ENCODE peak calls at places on chromosome 19, in six cellular contexts. One of them, this sample, is unnamed.

GRCh38 chr19:1015061-1015781 is 5.7 kb downstream of the TMEM259 start:
- DNase-seq in activated T-helper 2 cell treated with anti-CD3 and anti-CD28 coated beads, Interferon-gamma antibody, Interleukin-2, Interleukin-4, amounts not matched to agents 10 μg/mL and 5 μg/mL and 100 μg/mL, durations not matched to agents 14 hours and 24 hours and 36 hours: no peak
- DNase-seq in stimulated activated CD4-positive, alpha-beta T cell treated with anti-CD3 and anti-CD28 coated beads, Interleukin-1b, Interleukin-23, amount 100 ng/mL, for 24 hours: no peak
- DNase-seq in iPS DF 6.9: no peak
- DNase-seq in uterus: no peak
- DNase-seq in choroid plexus epithelial cell: no peak
- DNase-seq in this sample: no peak

GRCh38 chr19:16888629-16889371 is at the start of gene F2RL3:
- DNase-seq in activated T-helper 2 cell treated with anti-CD3 and anti-CD28 coated beads, Interferon-gamma antibody, Interleukin-2, Interleukin-4, amounts not matched to agents 10 μg/mL and 5 μg/mL and 100 μg/mL, durations not matched to agents 14 hours and 24 hours and 36 hours: no peak
- DNase-seq in choroid plexus epithelial cell: no peak
- DNase-seq in iPS DF 6.9: no peak
- DNase-seq in uterus: peak; percentile 70
- DNase-seq in stimulated activated CD4-positive, alpha-beta T cell treated with anti-CD3 and anti-CD28 coated beads, Interleukin-1b, Interleukin-23, amount 100 ng/mL, for 24 hours: no peak
- DNase-seq in this sample: no peak

GRCh38 chr19:14519860-14520407 is 1.7 kb upstream of the DNAJB1 start:
- DNase-seq in iPS DF 6.9: no peak
- DNase-seq in choroid plexus epithelial cell: no peak
- DNase-seq in stimulated activated CD4-positive, alpha-beta T cell treated with anti-CD3 and anti-CD28 coated beads, Interleukin-1b, Interleukin-23, amount 100 ng/mL, for 24 hours: no peak
- DNase-seq in uterus: no peak
- DNase-seq in activated T-helper 2 cell treated with anti-CD3 and anti-CD28 coated beads, Interferon-gamma antibody, Interleukin-2, Interleukin-4, amounts not matched to agents 10 μg/mL and 5 μg/mL and 100 μg/mL, durations not matched to agents 14 hours and 24 hours and 36 hours: no peak
- DNase-seq in this sample: no peak

GRCh38 chr19:4831351-4832340 is at the start of gene TICAM1:
- DNase-seq in activated T-helper 2 cell treated with anti-CD3 and anti-CD28 coated beads, Interferon-gamma antibody, Interleukin-2, Interleukin-4, amounts not matched to agents 10 μg/mL and 5 μg/mL and 100 μg/mL, durations not matched to agents 14 hours and 24 hours and 36 hours: peak; percentile 75
- DNase-seq in choroid plexus epithelial cell: peak; percentile 56
- DNase-seq in iPS DF 6.9: no peak
- DNase-seq in stimulated activated CD4-positive, alpha-beta T cell treated with anti-CD3 and anti-CD28 coated beads, Interleukin-1b, Interleukin-23, amount 100 ng/mL, for 24 hours: peak; percentile 76
- DNase-seq in uterus: peak; percentile 67
- DNase-seq in this sample: no peak

GRCh38 chr19:54035215-54036178 is 28.2 kb downstream of the VSTM1 start:
- DNase-seq in stimulated activated CD4-positive, alpha-beta T cell treated with anti-CD3 and anti-CD28 coated beads, Interleukin-1b, Interleukin-23, amount 100 ng/mL, for 24 hours: no peak
- DNase-seq in uterus: no peak
- DNase-seq in activated T-helper 2 cell treated with anti-CD3 and anti-CD28 coated beads, Interferon-gamma antibody, Interleukin-2, Interleukin-4, amounts not matched to agents 10 μg/mL and 5 μg/mL and 100 μg/mL, durations not matched to agents 14 hours and 24 hours and 36 hours: no peak
- DNase-seq in choroid plexus epithelial cell: peak; percentile 75
- DNase-seq in iPS DF 6.9: no peak
- DNase-seq in this sample: no peak

GRCh38 chr19:38392707-38393308 is 4.3 kb downstream of the SPRED3 start:
- DNase-seq in choroid plexus epithelial cell: peak; percentile 41
- DNase-seq in stimulated activated CD4-positive, alpha-beta T cell treated with anti-CD3 and anti-CD28 coated beads, Interleukin-1b, Interleukin-23, amount 100 ng/mL, for 24 hours: no peak
- DNase-seq in activated T-helper 2 cell treated with anti-CD3 and anti-CD28 coated beads, Interferon-gamma antibody, Interleukin-2, Interleukin-4, amounts not matched to agents 10 μg/mL and 5 μg/mL and 100 μg/mL, durations not matched to agents 14 hours and 24 hours and 36 hours: no peak
- DNase-seq in uterus: no peak
- DNase-seq in iPS DF 6.9: no peak
- DNase-seq in this sample: no peak

GRCh38 chr19:611506-611869 is 21.8 kb downstream of the HCN2 start:
- DNase-seq in uterus: no peak
- DNase-seq in choroid plexus epithelial cell: peak; percentile 93
- DNase-seq in iPS DF 6.9: no peak
- DNase-seq in stimulated activated CD4-positive, alpha-beta T cell treated with anti-CD3 and anti-CD28 coated beads, Interleukin-1b, Interleukin-23, amount 100 ng/mL, for 24 hours: peak; percentile 63
- DNase-seq in activated T-helper 2 cell treated with anti-CD3 and anti-CD28 coated beads, Interferon-gamma antibody, Interleukin-2, Interleukin-4, amounts not matched to agents 10 μg/mL and 5 μg/mL and 100 μg/mL, durations not matched to agents 14 hours and 24 hours and 36 hours: no peak
- DNase-seq in this sample: no peak

GRCh38 chr19:40465025-40465780 is at the start of gene BLVRB:
- DNase-seq in stimulated activated CD4-positive, alpha-beta T cell treated with anti-CD3 and anti-CD28 coated beads, Interleukin-1b, Interleukin-23, amount 100 ng/mL, for 24 hours: no peak
- DNase-seq in activated T-helper 2 cell treated with anti-CD3 and anti-CD28 coated beads, Interferon-gamma antibody, Interleukin-2, Interleukin-4, amounts not matched to agents 10 μg/mL and 5 μg/mL and 100 μg/mL, durations not matched to agents 14 hours and 24 hours and 36 hours: no peak
- DNase-seq in uterus: no peak
- DNase-seq in choroid plexus epithelial cell: peak; percentile 75
- DNase-seq in iPS DF 6.9: no peak
- DNase-seq in this sample: no peak

GRCh38 chr19:41774515-41774980 is 19.2 kb downstream of the CEACAM6 start:
- DNase-seq in activated T-helper 2 cell treated with anti-CD3 and anti-CD28 coated beads, Interferon-gamma antibody, Interleukin-2, Interleukin-4, amounts not matched to agents 10 μg/mL and 5 μg/mL and 100 μg/mL, durations not matched to agents 14 hours and 24 hours and 36 hours: peak; percentile 24
- DNase-seq in iPS DF 6.9: no peak
- DNase-seq in uterus: no peak
- DNase-seq in stimulated activated CD4-positive, alpha-beta T cell treated with anti-CD3 and anti-CD28 coated beads, Interleukin-1b, Interleukin-23, amount 100 ng/mL, for 24 hours: peak; percentile 30
- DNase-seq in choroid plexus epithelial cell: no peak
- DNase-seq in this sample: no peak

GRCh38 chr19:38648789-38649304 is 1.4 kb downstream of the ACTN4 start:
- DNase-seq in stimulated activated CD4-positive, alpha-beta T cell treated with anti-CD3 and anti-CD28 coated beads, Interleukin-1b, Interleukin-23, amount 100 ng/mL, for 24 hours: no peak
- DNase-seq in choroid plexus epithelial cell: no peak
- DNase-seq in uterus: no peak
- DNase-seq in iPS DF 6.9: no peak
- DNase-seq in activated T-helper 2 cell treated with anti-CD3 and anti-CD28 coated beads, Interferon-gamma antibody, Interleukin-2, Interleukin-4, amounts not matched to agents 10 μg/mL and 5 μg/mL and 100 μg/mL, durations not matched to agents 14 hours and 24 hours and 36 hours: no peak
- DNase-seq in this sample: no peak

GRCh38 chr19:58568731-58569130 is 4.4 kb downstream of the MZF1 start:
- DNase-seq in uterus: peak; percentile 11
- DNase-seq in activated T-helper 2 cell treated with anti-CD3 and anti-CD28 coated beads, Interferon-gamma antibody, Interleukin-2, Interleukin-4, amounts not matched to agents 10 μg/mL and 5 μg/mL and 100 μg/mL, durations not matched to agents 14 hours and 24 hours and 36 hours: no peak
- DNase-seq in iPS DF 6.9: no peak
- DNase-seq in choroid plexus epithelial cell: no peak
- DNase-seq in stimulated activated CD4-positive, alpha-beta T cell treated with anti-CD3 and anti-CD28 coated beads, Interleukin-1b, Interleukin-23, amount 100 ng/mL, for 24 hours: no peak
- DNase-seq in this sample: no peak

GRCh38 chr19:33418871-33419762 is 45.6 kb downstream of the CEBPG start:
- DNase-seq in choroid plexus epithelial cell: no peak
- DNase-seq in iPS DF 6.9: no peak
- DNase-seq in stimulated activated CD4-positive, alpha-beta T cell treated with anti-CD3 and anti-CD28 coated beads, Interleukin-1b, Interleukin-23, amount 100 ng/mL, for 24 hours: no peak
- DNase-seq in activated T-helper 2 cell treated with anti-CD3 and anti-CD28 coated beads, Interferon-gamma antibody, Interleukin-2, Interleukin-4, amounts not matched to agents 10 μg/mL and 5 μg/mL and 100 μg/mL, durations not matched to agents 14 hours and 24 hours and 36 hours: no peak
- DNase-seq in uterus: no peak
- DNase-seq in this sample: no peak

GRCh38 chr19:12720296-12720695 is 3.4 kb downstream of the TNPO2 start:
- DNase-seq in choroid plexus epithelial cell: no peak
- DNase-seq in stimulated activated CD4-positive, alpha-beta T cell treated with anti-CD3 and anti-CD28 coated beads, Interleukin-1b, Interleukin-23, amount 100 ng/mL, for 24 hours: no peak
- DNase-seq in uterus: no peak
- DNase-seq in iPS DF 6.9: no peak
- DNase-seq in activated T-helper 2 cell treated with anti-CD3 and anti-CD28 coated beads, Interferon-gamma antibody, Interleukin-2, Interleukin-4, amounts not matched to agents 10 μg/mL and 5 μg/mL and 100 μg/mL, durations not matched to agents 14 hours and 24 hours and 36 hours: no peak
- DNase-seq in this sample: no peak

GRCh38 chr19:12782174-12782423 is 6.7 kb upstream of the HOOK2 start:
- DNase-seq in uterus: no peak
- DNase-seq in choroid plexus epithelial cell: no peak
- DNase-seq in iPS DF 6.9: no peak
- DNase-seq in activated T-helper 2 cell treated with anti-CD3 and anti-CD28 coated beads, Interferon-gamma antibody, Interleukin-2, Interleukin-4, amounts not matched to agents 10 μg/mL and 5 μg/mL and 100 μg/mL, durations not matched to agents 14 hours and 24 hours and 36 hours: no peak
- DNase-seq in stimulated activated CD4-positive, alpha-beta T cell treated with anti-CD3 and anti-CD28 coated beads, Interleukin-1b, Interleukin-23, amount 100 ng/mL, for 24 hours: no peak
- DNase-seq in this sample: no peak

GRCh38 chr19:39202998-39203355 is 1.1 kb downstream of the SYCN start:
- DNase-seq in iPS DF 6.9: no peak
- DNase-seq in uterus: no peak
- DNase-seq in stimulated activated CD4-positive, alpha-beta T cell treated with anti-CD3 and anti-CD28 coated beads, Interleukin-1b, Interleukin-23, amount 100 ng/mL, for 24 hours: no peak
- DNase-seq in activated T-helper 2 cell treated with anti-CD3 and anti-CD28 coated beads, Interferon-gamma antibody, Interleukin-2, Interleukin-4, amounts not matched to agents 10 μg/mL and 5 μg/mL and 100 μg/mL, durations not matched to agents 14 hours and 24 hours and 36 hours: no peak
- DNase-seq in choroid plexus epithelial cell: no peak
- DNase-seq in this sample: no peak

GRCh38 chr19:45507864-45508680 is 793 bp downstream of the VASP start:
- DNase-seq in choroid plexus epithelial cell: no peak
- DNase-seq in activated T-helper 2 cell treated with anti-CD3 and anti-CD28 coated beads, Interferon-gamma antibody, Interleukin-2, Interleukin-4, amounts not matched to agents 10 μg/mL and 5 μg/mL and 100 μg/mL, durations not matched to agents 14 hours and 24 hours and 36 hours: peak; percentile 21
- DNase-seq in uterus: peak; percentile 58
- DNase-seq in iPS DF 6.9: no peak
- DNase-seq in stimulated activated CD4-positive, alpha-beta T cell treated with anti-CD3 and anti-CD28 coated beads, Interleukin-1b, Interleukin-23, amount 100 ng/mL, for 24 hours: peak; percentile 52
- DNase-seq in this sample: no peak

GRCh38 chr19:48139053-48139452 is 28.4 kb upstream of the PLA2G4C start:
- DNase-seq in activated T-helper 2 cell treated with anti-CD3 and anti-CD28 coated beads, Interferon-gamma antibody, Interleukin-2, Interleukin-4, amounts not matched to agents 10 μg/mL and 5 μg/mL and 100 μg/mL, durations not matched to agents 14 hours and 24 hours and 36 hours: no peak
- DNase-seq in iPS DF 6.9: no peak
- DNase-seq in uterus: no peak
- DNase-seq in stimulated activated CD4-positive, alpha-beta T cell treated with anti-CD3 and anti-CD28 coated beads, Interleukin-1b, Interleukin-23, amount 100 ng/mL, for 24 hours: no peak
- DNase-seq in choroid plexus epithelial cell: no peak
- DNase-seq in this sample: no peak

GRCh38 chr19:56403261-56403660 is 871 bp upstream of the ZNF583 start:
- DNase-seq in choroid plexus epithelial cell: peak; percentile 36
- DNase-seq in activated T-helper 2 cell treated with anti-CD3 and anti-CD28 coated beads, Interferon-gamma antibody, Interleukin-2, Interleukin-4, amounts not matched to agents 10 μg/mL and 5 μg/mL and 100 μg/mL, durations not matched to agents 14 hours and 24 hours and 36 hours: no peak
- DNase-seq in stimulated activated CD4-positive, alpha-beta T cell treated with anti-CD3 and anti-CD28 coated beads, Interleukin-1b, Interleukin-23, amount 100 ng/mL, for 24 hours: no peak
- DNase-seq in uterus: no peak
- DNase-seq in iPS DF 6.9: no peak
- DNase-seq in this sample: no peak

GRCh38 chr19:30214651-30215051 is 157.5 kb upstream of the ZNF536 start:
- DNase-seq in stimulated activated CD4-positive, alpha-beta T cell treated with anti-CD3 and anti-CD28 coated beads, Interleukin-1b, Interleukin-23, amount 100 ng/mL, for 24 hours: no peak
- DNase-seq in iPS DF 6.9: no peak
- DNase-seq in uterus: no peak
- DNase-seq in choroid plexus epithelial cell: no peak
- DNase-seq in activated T-helper 2 cell treated with anti-CD3 and anti-CD28 coated beads, Interferon-gamma antibody, Interleukin-2, Interleukin-4, amounts not matched to agents 10 μg/mL and 5 μg/mL and 100 μg/mL, durations not matched to agents 14 hours and 24 hours and 36 hours: peak; percentile 31
- DNase-seq in this sample: no peak

GRCh38 chr19:54014920-54015560 is 23.6 kb downstream of the CACNG6 start:
- DNase-seq in uterus: no peak
- DNase-seq in activated T-helper 2 cell treated with anti-CD3 and anti-CD28 coated beads, Interferon-gamma antibody, Interleukin-2, Interleukin-4, amounts not matched to agents 10 μg/mL and 5 μg/mL and 100 μg/mL, durations not matched to agents 14 hours and 24 hours and 36 hours: no peak
- DNase-seq in choroid plexus epithelial cell: no peak
- DNase-seq in stimulated activated CD4-positive, alpha-beta T cell treated with anti-CD3 and anti-CD28 coated beads, Interleukin-1b, Interleukin-23, amount 100 ng/mL, for 24 hours: no peak
- DNase-seq in iPS DF 6.9: no peak
- DNase-seq in this sample: no peak

GRCh38 chr19:27741236-27741635 is 1471.7 kb downstream of the UQCRFS1 start:
- DNase-seq in iPS DF 6.9: no peak
- DNase-seq in uterus: no peak
- DNase-seq in activated T-helper 2 cell treated with anti-CD3 and anti-CD28 coated beads, Interferon-gamma antibody, Interleukin-2, Interleukin-4, amounts not matched to agents 10 μg/mL and 5 μg/mL and 100 μg/mL, durations not matched to agents 14 hours and 24 hours and 36 hours: no peak
- DNase-seq in choroid plexus epithelial cell: no peak
- DNase-seq in stimulated activated CD4-positive, alpha-beta T cell treated with anti-CD3 and anti-CD28 coated beads, Interleukin-1b, Interleukin-23, amount 100 ng/mL, for 24 hours: no peak
- DNase-seq in this sample: peak; percentile 43

GRCh38 chr19:43506629-43507028 is 2.1 kb upstream of the PHLDB3 start:
- DNase-seq in uterus: no peak
- DNase-seq in stimulated activated CD4-positive, alpha-beta T cell treated with anti-CD3 and anti-CD28 coated beads, Interleukin-1b, Interleukin-23, amount 100 ng/mL, for 24 hours: no peak
- DNase-seq in iPS DF 6.9: no peak
- DNase-seq in choroid plexus epithelial cell: no peak
- DNase-seq in activated T-helper 2 cell treated with anti-CD3 and anti-CD28 coated beads, Interferon-gamma antibody, Interleukin-2, Interleukin-4, amounts not matched to agents 10 μg/mL and 5 μg/mL and 100 μg/mL, durations not matched to agents 14 hours and 24 hours and 36 hours: no peak
- DNase-seq in this sample: no peak

GRCh38 chr19:2490659-2491058 is 14.7 kb downstream of the GADD45B start:
- DNase-seq in uterus: no peak
- DNase-seq in stimulated activated CD4-positive, alpha-beta T cell treated with anti-CD3 and anti-CD28 coated beads, Interleukin-1b, Interleukin-23, amount 100 ng/mL, for 24 hours: no peak
- DNase-seq in activated T-helper 2 cell treated with anti-CD3 and anti-CD28 coated beads, Interferon-gamma antibody, Interleukin-2, Interleukin-4, amounts not matched to agents 10 μg/mL and 5 μg/mL and 100 μg/mL, durations not matched to agents 14 hours and 24 hours and 36 hours: no peak
- DNase-seq in choroid plexus epithelial cell: no peak
- DNase-seq in iPS DF 6.9: no peak
- DNase-seq in this sample: no peak

GRCh38 chr19:12603714-12604113 is 6.9 kb downstream of the ZNF490 start:
- DNase-seq in iPS DF 6.9: no peak
- DNase-seq in stimulated activated CD4-positive, alpha-beta T cell treated with anti-CD3 and anti-CD28 coated beads, Interleukin-1b, Interleukin-23, amount 100 ng/mL, for 24 hours: peak; percentile 30
- DNase-seq in uterus: no peak
- DNase-seq in choroid plexus epithelial cell: peak; percentile 46
- DNase-seq in activated T-helper 2 cell treated with anti-CD3 and anti-CD28 coated beads, Interferon-gamma antibody, Interleukin-2, Interleukin-4, amounts not matched to agents 10 μg/mL and 5 μg/mL and 100 μg/mL, durations not matched to agents 14 hours and 24 hours and 36 hours: peak; percentile 56
- DNase-seq in this sample: no peak

GRCh38 chr19:58007285-58007684 is 4.7 kb upstream of the ZNF606 start:
- DNase-seq in choroid plexus epithelial cell: peak; percentile 11
- DNase-seq in stimulated activated CD4-positive, alpha-beta T cell treated with anti-CD3 and anti-CD28 coated beads, Interleukin-1b, Interleukin-23, amount 100 ng/mL, for 24 hours: no peak
- DNase-seq in iPS DF 6.9: no peak
- DNase-seq in uterus: no peak
- DNase-seq in activated T-helper 2 cell treated with anti-CD3 and anti-CD28 coated beads, Interferon-gamma antibody, Interleukin-2, Interleukin-4, amounts not matched to agents 10 μg/mL and 5 μg/mL and 100 μg/mL, durations not matched to agents 14 hours and 24 hours and 36 hours: no peak
- DNase-seq in this sample: no peak